ENCODE peak calls at places on chromosomes 7 and 10, in five cellular contexts. I is GM12865; B is astrocyte of the cerebellum; O is tibial artery; G is stimulated activated CD4-positive, alpha-beta T cell treated with anti-CD3 and anti-CD28 coated beads, Interleukin-1b, Interleukin-23, amount 100 ng/mL, for 1 hour. Q is an unnamed sample.

GRCh38 chr10:70773461-70773860 is 11.7 kb downstream of the TBATA start:
- DNase-seq in I (no peak), G (no peak), O (no peak), B (no peak), Q (no peak)

GRCh38 chr10:21048086-21048485 is 151.0 kb upstream of the NEBL start:
- DNase-seq in B (peak), I (no peak), G (no peak), O (no peak), Q (no peak)

GRCh38 chr10:3068968-3069737 is 1.8 kb downstream of the PFKP start:
- DNase-seq in O (no peak), B (no peak), G (no peak), I (peak), Q (no peak)

GRCh38 chr7:70881470-70881869 is 250.5 kb upstream of the GALNT17 start:
- DNase-seq in I (no peak), O (no peak), G (no peak), B (no peak), Q (no peak)

GRCh38 chr7:78279035-78279434 is 480.5 kb downstream of the PHTF2 start:
- DNase-seq in I (no peak), O (no peak), G (no peak), B (peak), Q (no peak)

GRCh38 chr10:13842119-13842518 is 255.4 kb downstream of the PRPF18 start:
- DNase-seq in O (no peak), B (no peak), I (no peak), G (no peak), Q (no peak)

GRCh38 chr10:117477961-117478670 is 64.4 kb upstream of the EMX2 start:
- DNase-seq in O (no peak), B (peak), I (no peak), G (no peak), Q (no peak)

GRCh38 chr7:142855401-142855743 is 496 bp downstream of the EPHB6 start:
- DNase-seq in B (no peak), I (no peak), G (no peak), O (no peak), Q (no peak)

GRCh38 chr10:62433181-62433692 is 59.1 kb downstream of the ZNF365 start:
- DNase-seq in G (peak), I (peak), B (peak), O (peak), Q (no peak)